ENCODE peak calls at places on chromosomes 5 and 9, in ten cellular contexts. U is cardiac muscle cell, E is stomach, P is brain microvascular endothelial cell, X is mesothelial cell of epicardium, B is Peyer's patch, L is upper lobe of right lung, C is psoas muscle, S is colonic mucosa, H is neural crest cell. G is an unnamed sample.

GRCh38 chr5:134902071-134902801 is 2.7 kb upstream of the PCBD2 start:
- DNase-seq in U (no peak), E (no peak), P (peak), X (no peak), B (no peak), L (no peak), C (no peak), S (no peak), H (no peak), G (peak)

GRCh38 chr5:156934450-156935211 is 28.4 kb downstream of the TIMD4 start:
- DNase-seq in U (peak), E (no peak), P (no peak), X (no peak), B (peak), L (no peak), C (no peak), S (no peak), H (peak), G (peak)

GRCh38 chr5:136620016-136620419 is 254.7 kb upstream of the TRPC7 start:
- DNase-seq in U (no peak), E (no peak), P (peak), X (no peak), B (no peak), L (no peak), C (no peak), S (no peak), H (no peak), G (no peak)

GRCh38 chr9:110016340-110016739 is 191.6 kb downstream of the C9orf152 start:
- DNase-seq in U (no peak), E (no peak), P (peak), X (no peak), B (no peak), L (no peak), C (no peak), S (no peak), H (no peak), G (no peak)

GRCh38 chr9:95409650-95410426 is 92.3 kb upstream of the FANCC start:
- DNase-seq in U (no peak), E (no peak), P (peak), X (no peak), B (no peak), L (no peak), C (no peak), S (no peak), H (no peak), G (no peak)

GRCh38 chr5:59829389-59829788 is 64.1 kb downstream of the PDE4D start:
- DNase-seq in U (no peak), E (no peak), P (peak), X (no peak), B (no peak), L (no peak), C (no peak), S (no peak), H (no peak), G (no peak)

GRCh38 chr5:138336952-138337684 is 948 bp upstream of the FAM53C start:
- DNase-seq in U (no peak), E (peak), P (peak), X (peak), B (peak), L (peak), C (peak), S (peak), H (no peak), G (no peak)

GRCh38 chr5:137415231-137415681 is 83.9 kb downstream of the SPOCK1 start:
- DNase-seq in U (no peak), E (no peak), P (no peak), X (no peak), B (no peak), L (no peak), C (no peak), S (no peak), H (no peak), G (no peak)

GRCh38 chr5:165325201-165325600 is 1819.8 kb downstream of the MAT2B start:
- DNase-seq in U (no peak), E (no peak), P (peak), X (no peak), B (no peak), L (no peak), C (no peak), S (no peak), H (no peak), G (no peak)

GRCh38 chr5:147234825-147235635 is at the start of gene STK32A:
- DNase-seq in U (peak), E (peak), P (no peak), X (peak), B (no peak), L (peak), C (peak), S (peak), H (peak), G (no peak)

GRCh38 chr5:332843-333242 is 11.3 kb downstream of the AHRR start:
- DNase-seq in U (no peak), E (no peak), P (no peak), X (no peak), B (no peak), L (no peak), C (no peak), S (no peak), H (no peak), G (peak)

GRCh38 chr5:55712023-55712859 is at the start of gene SLC38A9:
- DNase-seq in U (peak), E (peak), P (peak), X (peak), B (peak), L (peak), C (peak), S (peak), H (peak), G (peak)

GRCh38 chr5:55713871-55714270 is 1.7 kb upstream of the SLC38A9 start:
- DNase-seq in U (no peak), E (no peak), P (no peak), X (no peak), B (no peak), L (no peak), C (no peak), S (no peak), H (no peak), G (no peak)

GRCh38 chr5:55715519-55716078 is 3.5 kb upstream of the SLC38A9 start:
- DNase-seq in U (no peak), E (no peak), P (no peak), X (no peak), B (no peak), L (no peak), C (no peak), S (no peak), H (no peak), G (no peak)

GRCh38 chr5:55714339-55714738 is 2.2 kb upstream of the SLC38A9 start:
- DNase-seq in U (no peak), E (no peak), P (no peak), X (no peak), B (no peak), L (no peak), C (no peak), S (peak), H (no peak), G (no peak)

DNA sequence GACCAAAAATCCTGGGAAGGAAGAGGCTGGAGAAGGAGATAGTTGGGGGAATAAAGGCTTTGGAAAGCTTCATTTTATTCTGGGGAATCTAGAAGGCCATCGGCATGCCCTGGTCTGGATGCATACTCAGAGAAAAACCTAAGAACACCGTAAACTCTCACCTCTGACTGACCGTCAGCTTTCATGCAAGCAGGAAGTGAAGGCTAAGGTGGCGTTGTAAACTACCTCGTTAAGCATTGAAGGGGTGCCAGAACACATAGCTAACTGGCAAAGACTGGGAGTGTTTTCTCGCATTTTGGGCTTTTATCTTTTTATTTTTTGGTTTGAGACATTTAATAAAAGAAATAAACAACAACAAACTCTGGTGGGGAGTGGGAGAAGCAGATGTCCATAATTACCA is 2.6 kb upstream of the SLC38A9 start:
- DNase-seq in U (no peak), E (no peak), P (no peak), X (no peak), B (no peak), L (no peak), C (no peak), S (peak), H (no peak), G (no peak)
- TF ChIP-seq CTCF in U (no peak), E (no peak), P (no peak), X (no peak), B (no peak), L (no peak), C (no peak), S (no peak), H (no peak), G (no peak)

GRCh38 chr5:128965011-128965637 is at the start of gene SLC27A6:
- DNase-seq in U (peak), E (no peak), P (no peak), X (peak), B (no peak), L (peak), C (no peak), S (peak), H (peak), G (no peak)

GRCh38 chr5:128966846-128967245 is 1.6 kb downstream of the SLC27A6 start:
- DNase-seq in U (no peak), E (no peak), P (no peak), X (no peak), B (no peak), L (no peak), C (no peak), S (no peak), H (no peak), G (no peak)

GRCh38 chr5:128965638-128966302 is 482 bp downstream of the SLC27A6 start:
- DNase-seq in U (no peak), E (no peak), P (no peak), X (peak), B (no peak), L (no peak), C (no peak), S (no peak), H (peak), G (no peak)

GRCh38 chr5:128962211-128962610 is 3.1 kb upstream of the SLC27A6 start:
- DNase-seq in U (no peak), E (no peak), P (no peak), X (no peak), B (no peak), L (no peak), C (no peak), S (no peak), H (no peak), G (no peak)

GRCh38 chr5:128966375-128966774 is 1.1 kb downstream of the SLC27A6 start:
- DNase-seq in U (no peak), E (no peak), P (no peak), X (no peak), B (no peak), L (no peak), C (no peak), S (no peak), H (no peak), G (no peak)
- TF ChIP-seq CTCF in U (no peak), E (no peak), P (no peak), X (peak), B (no peak), L (no peak), C (no peak), S (no peak), H (peak), G (no peak)

GRCh38 chr5:108924457-108924961 is 176.8 kb downstream of the FER start:
- DNase-seq in U (no peak), E (no peak), P (no peak), X (no peak), B (no peak), L (no peak), C (no peak), S (no peak), H (no peak), G (no peak)
- TF ChIP-seq CTCF in U (peak), E (no peak), P (peak), X (no peak), B (no peak), L (peak), C (no peak), S (no peak), H (peak), G (no peak)

GRCh38 chr5:146071171-146071570 is 34.2 kb downstream of the PLAC8L1 start:
- DNase-seq in U (peak), E (no peak), P (no peak), X (no peak), B (no peak), L (no peak), C (no peak), S (no peak), H (no peak), G (no peak)
- TF ChIP-seq CTCF in U (no peak), E (no peak), P (no peak), X (no peak), B (no peak), L (no peak), C (no peak), S (no peak), H (no peak), G (no peak)